ENCODE peak calls at places on chromosomes 13 and 19, in five cellular contexts. L, W, C, O and T are unnamed samples.
A peak's percentile ranks its signal among the peaks of the same experiment; 100 is the strongest.

GRCh38 chr19:33800012-33800680 is 3.5 kb downstream of the KCTD15 start:
- DNase-seq in L (no peak), W (no peak), C (no peak), O (no peak), T (no peak)

GRCh38 chr13:58994778-58995177 is 1169.0 kb downstream of the DIAPH3 start:
- DNase-seq in L (no peak), W (no peak), C (no peak), O (peak; percentile 2), T (no peak)

GRCh38 chr13:24168392-24168750 is 7.9 kb downstream of the SPATA13 start:
- DNase-seq in L (no peak), W (no peak), C (no peak), O (no peak), T (no peak)

GRCh38 chr13:106530907-106531520 is 4.4 kb downstream of the EFNB2 start:
- DNase-seq in L (no peak), W (no peak), C (no peak), O (peak; percentile 23), T (no peak)

GRCh38 chr19:32908641-32909190 is 39.1 kb upstream of the SLC7A9 start:
- DNase-seq in L (no peak), W (no peak), C (no peak), O (no peak), T (peak; percentile 22)

GRCh38 chr19:53537523-53538377 is at the start of gene ZNF331:
- DNase-seq in L (no peak), W (peak; percentile 85), C (peak; percentile 59), O (peak; percentile 78), T (peak; percentile 86)

GRCh38 chr13:74061939-74062595 is 72.1 kb downstream of the KLF12 start:
- DNase-seq in L (no peak), W (no peak), C (no peak), O (no peak), T (no peak)

GRCh38 chr13:44815507-44816074 is 173.7 kb downstream of the NUFIP1 start:
- DNase-seq in L (peak; percentile 65), W (peak; percentile 69), C (no peak), O (peak; percentile 91), T (peak; percentile 90)

GRCh38 chr19:2428027-2428690 is 773 bp upstream of the TIMM13 start:
- DNase-seq in L (no peak), W (peak; percentile 28), C (no peak), O (no peak), T (no peak)

GRCh38 chr13:98729526-98730057 is 22.9 kb downstream of the SLC15A1 start:
- DNase-seq in L (no peak), W (no peak), C (no peak), O (no peak), T (no peak)

GRCh38 chr19:34313188-34313587 is 51.8 kb upstream of the GPI start:
- DNase-seq in L (no peak), W (no peak), C (no peak), O (peak; percentile 13), T (no peak)

GRCh38 chr13:51759240-51759639 is 44.7 kb downstream of the DHRS12 start:
- DNase-seq in L (no peak), W (no peak), C (no peak), O (no peak), T (no peak)

GRCh38 chr13:26497991-26498423 is 59.5 kb upstream of the WASF3 start:
- DNase-seq in L (no peak), W (no peak), C (no peak), O (peak; percentile 3), T (no peak)

GRCh38 chr19:42288881-42289555 is 12.9 kb upstream of the PRR19 start:
- DNase-seq in L (no peak), W (no peak), C (no peak), O (no peak), T (peak; percentile 37)
- TF ChIP-seq CTCF in L (no peak), W (no peak), C (peak; percentile 19), O (no peak), T (no peak)

GRCh38 chr19:38849746-38850230 is at the start of gene HNRNPL:
- DNase-seq in L (no peak), W (no peak), C (peak; percentile 99), O (no peak), T (no peak)
- TF ChIP-seq CTCF in L (peak; percentile 76), W (peak; percentile 59), C (peak; percentile 81), O (peak; percentile 9), T (peak; percentile 59)

GRCh38 chr19:10283301-10283733 is 3.4 kb upstream of the ICAM4 start:
- DNase-seq in L (no peak), W (no peak), C (no peak), O (peak; percentile 59), T (peak; percentile 54)
- TF ChIP-seq CTCF in L (no peak), W (no peak), C (no peak), O (no peak), T (no peak)

GRCh38 chr13:77506874-77507273 is 28.6 kb upstream of the SCEL start:
- DNase-seq in L (no peak), W (no peak), C (no peak), O (peak; percentile 30), T (no peak)
- TF ChIP-seq CTCF in L (no peak), W (no peak), C (peak; percentile 29), O (peak; percentile 52), T (no peak)

GRCh38 chr19:9500796-9501195 is 2.4 kb upstream of the ZNF560 start:
- DNase-seq in L (no peak), W (no peak), C (no peak), O (no peak), T (no peak)

GRCh38 chr19:9494096-9494495 is 4.3 kb downstream of the ZNF560 start:
- DNase-seq in L (no peak), W (no peak), C (no peak), O (no peak), T (no peak)

DNA sequence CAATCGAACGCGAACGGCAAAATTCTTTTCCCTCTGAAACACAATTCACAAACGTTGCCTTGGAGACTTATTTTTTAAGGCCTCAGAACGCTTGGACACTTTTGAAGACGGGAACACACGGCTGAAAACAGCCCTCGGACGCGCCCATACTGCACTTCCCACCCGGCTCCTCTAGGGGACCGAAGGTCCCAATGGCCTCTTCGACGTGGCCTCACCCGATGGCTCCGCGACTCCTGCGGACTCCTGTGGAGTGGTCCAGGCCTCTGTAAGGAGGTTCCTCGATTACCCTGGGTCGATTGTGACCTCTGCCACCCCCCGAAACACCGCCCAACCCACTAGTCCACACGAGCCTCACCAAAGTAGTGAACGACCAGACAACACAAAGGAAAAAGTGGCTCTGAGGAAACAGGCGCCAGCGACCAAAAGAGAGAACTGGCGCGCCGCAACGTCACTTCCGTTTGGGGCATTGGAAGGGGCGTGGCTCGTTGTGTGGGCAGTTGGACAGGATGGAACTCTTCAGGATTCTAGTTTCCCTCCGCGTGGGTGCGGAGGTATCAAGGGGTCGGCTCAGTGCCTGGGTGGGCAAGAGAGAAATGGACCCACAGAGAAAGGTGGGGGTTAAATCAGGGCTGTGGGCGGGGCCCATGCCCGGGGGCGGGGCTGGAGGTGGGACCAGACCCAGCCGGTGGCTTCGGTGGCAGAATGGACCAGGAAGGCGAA is at the start of gene ZNF560:
- DNase-seq in L (no peak), W (no peak), C (no peak), O (no peak), T (no peak)
- TF ChIP-seq CTCF in L (no peak), W (no peak), C (peak; percentile 37), O (no peak), T (no peak)

DNA sequence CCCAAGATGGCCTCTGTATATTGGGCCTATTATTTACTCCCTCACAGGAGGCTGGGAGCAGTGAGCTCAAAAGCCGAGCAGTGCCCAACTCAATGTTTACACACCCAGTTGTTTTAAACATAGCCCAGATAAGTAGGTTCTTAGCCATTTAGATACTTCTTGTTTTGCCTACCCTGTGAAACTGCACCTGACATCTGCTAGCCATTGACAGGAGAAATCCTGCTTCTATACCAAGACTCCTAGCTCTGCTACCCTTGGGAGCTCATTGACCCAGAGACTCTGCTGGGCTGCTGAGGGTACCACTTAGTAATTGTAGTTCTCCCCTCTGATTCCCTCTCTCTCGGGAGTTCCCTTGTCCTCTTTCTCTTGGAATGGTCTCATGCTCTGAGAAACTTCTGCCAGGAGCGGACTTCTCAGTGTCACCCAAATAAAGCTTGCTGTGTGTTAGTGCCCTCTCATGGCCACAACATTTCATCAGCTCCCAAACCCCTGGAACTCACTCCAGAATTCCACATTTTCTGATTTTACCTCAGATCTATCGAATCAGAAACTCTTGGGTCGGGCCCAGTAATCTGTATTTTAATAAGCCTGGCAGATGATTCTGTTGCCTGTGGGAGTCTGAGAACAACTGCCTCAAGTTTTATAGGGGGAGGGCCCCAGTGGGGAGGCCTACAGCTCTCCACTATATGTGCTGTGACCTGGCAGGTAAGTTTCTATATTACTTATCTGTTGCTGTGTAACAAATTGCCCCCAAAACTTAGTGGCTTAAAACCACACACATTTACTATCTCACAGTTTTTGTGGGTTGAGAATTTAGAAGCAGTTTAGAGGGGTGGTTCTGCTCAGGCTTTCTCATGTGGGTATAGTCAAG is 221.1 kb downstream of the TDRD3 start:
- DNase-seq in L (no peak), W (no peak), C (no peak), O (peak; percentile 43), T (peak; percentile 39)
- TF ChIP-seq CTCF in L (no peak), W (no peak), C (no peak), O (peak; percentile 62), T (peak; percentile 54)

GRCh38 chr13:80217614-80218456 is 123.1 kb downstream of the SPRY2 start:
- DNase-seq in L (peak; percentile 7), W (no peak), C (no peak), O (peak; percentile 70), T (no peak)

GRCh38 chr13:80213201-80213600 is 127.7 kb downstream of the SPRY2 start:
- DNase-seq in L (no peak), W (no peak), C (no peak), O (no peak), T (no peak)

GRCh38 chr13:80214050-80214449 is 126.9 kb downstream of the SPRY2 start:
- DNase-seq in L (no peak), W (no peak), C (no peak), O (no peak), T (no peak)

GRCh38 chr13:80214521-80214941 is 126.4 kb downstream of the SPRY2 start:
- DNase-seq in L (no peak), W (no peak), C (no peak), O (no peak), T (no peak)

GRCh38 chr13:80215368-80215767 is 125.6 kb downstream of the SPRY2 start:
- DNase-seq in L (no peak), W (no peak), C (no peak), O (peak; percentile 47), T (no peak)
- TF ChIP-seq CTCF in L (no peak), W (no peak), C (no peak), O (no peak), T (no peak)

GRCh38 chr19:13195678-13196077 is 45.5 kb downstream of the IER2 start:
- DNase-seq in L (peak; percentile 64), W (peak; percentile 87), C (no peak), O (no peak), T (peak; percentile 43)
- TF ChIP-seq CTCF in L (no peak), W (peak; percentile 28), C (no peak), O (no peak), T (no peak)